ENCODE peak calls at places on chromosome 12, in four cellular contexts. X, T, V and A are unnamed samples. For H3K9me3, the result is how much of the 10 kb centered on the place peaks cover.

GRCh38 chr12:59972941-59973340 is 377.1 kb downstream of the SLC16A7 start:
- DNase-seq in X (peak), T (no peak), V (no peak), A (peak)

GRCh38 chr12:68358532-68359485 is 26.6 kb upstream of the MDM1 start:
- DNase-seq in X (peak), T (peak), V (peak), A (peak)

GRCh38 chr12:112322882-112323547 is 59.2 kb downstream of the HECTD4 start:
- DNase-seq in X (no peak), T (no peak), V (no peak), A (no peak)

GRCh38 chr12:88339254-88339949 is 197.3 kb downstream of the TMTC3 start:
- DNase-seq in X (peak), T (no peak), V (no peak), A (no peak)

GRCh38 chr12:78790148-78790547 is 74.4 kb upstream of the SYT1 start:
- DNase-seq in X (no peak), T (no peak), V (no peak), A (no peak)

GRCh38 chr12:48883305-48884171 is 17.9 kb upstream of the RND1 start:
- DNase-seq in X (peak), T (no peak), V (no peak), A (peak)

GRCh38 chr12:119940881-119941280 is 48.2 kb upstream of the BICDL1 start:
- DNase-seq in X (peak), T (no peak), V (no peak), A (peak)

GRCh38 chr12:12379831-12380730 is 23.2 kb downstream of the BORCS5 start:
- DNase-seq in X (no peak), T (no peak), V (no peak), A (no peak)

GRCh38 chr12:1540690-1541089 is 53.7 kb downstream of the FBXL14 start:
- DNase-seq in X (peak), T (no peak), V (no peak), A (no peak)

GRCh38 chr12:122851820-122852219 is 16.6 kb downstream of the HIP1R start:
- DNase-seq in X (peak), T (no peak), V (no peak), A (peak)

GRCh38 chr12:29149691-29150382 is 759 bp downstream of the FAR2 start:
- DNase-seq in X (no peak), T (no peak), V (no peak), A (no peak)

GRCh38 chr12:14874882-14875281 is 10.8 kb downstream of the MGP start:
- DNase-seq in X (peak), T (no peak), V (no peak), A (peak)

GRCh38 chr12:131714759-131715158 is 3.9 kb downstream of the SFSWAP start:
- DNase-seq in X (no peak), T (no peak), V (no peak), A (no peak)

GRCh38 chr12:52867636-52868035 is 18.8 kb upstream of the KRT78 start:
- DNase-seq in X (no peak), T (no peak), V (peak), A (peak)

GRCh38 chr12:56193025-56193578 is 3.8 kb upstream of the SMARCC2 start:
- DNase-seq in X (peak), T (peak), V (peak), A (peak)

GRCh38 chr12:93094988-93095737 is 166.1 kb upstream of the EEA1 start:
- DNase-seq in X (no peak), T (peak), V (peak), A (no peak)

GRCh38 chr12:42002563-42002962 is 142.1 kb downstream of the GXYLT1 start:
- DNase-seq in X (no peak), T (no peak), V (no peak), A (no peak)

GRCh38 chr12:19507823-19508222 is 68.5 kb downstream of the AEBP2 start:
- DNase-seq in X (peak), T (no peak), V (no peak), A (peak)

GRCh38 chr12:62653304-62653703 is 186.7 kb downstream of the MON2 start:
- DNase-seq in X (no peak), T (no peak), V (no peak), A (no peak)

GRCh38 chr12:92597997-92598396 is 104.8 kb upstream of the PLEKHG7 start:
- DNase-seq in X (peak), T (no peak), V (no peak), A (no peak)

GRCh38 chr12:12156116-12156515 is 85.4 kb downstream of the BCL2L14 start:
- DNase-seq in X (no peak), T (no peak), V (no peak), A (no peak)

GRCh38 chr12:3745152-3745551 is 7.8 kb downstream of the CRACR2A start:
- DNase-seq in X (no peak), T (no peak), V (no peak), A (no peak)

GRCh38 chr12:76329163-76329562 is 19.1 kb downstream of the BBS10 start:
- DNase-seq in X (peak), T (no peak), V (no peak), A (peak)

GRCh38 chr12:10811883-10812536 is 2.0 kb upstream of the TAS2R9 start:
- DNase-seq in X (no peak), T (no peak), V (no peak), A (no peak)

GRCh38 chr12:4824415-4824814 is 85.3 kb upstream of the KCNA1 start:
- DNase-seq in X (peak), T (no peak), V (no peak), A (peak)

GRCh38 chr12:44848771-44849085 is 27.4 kb downstream of the NELL2 start:
- DNase-seq in X (no peak), T (peak), V (no peak), A (no peak)

GRCh38 chr12:44709166-44709565 is 166.9 kb downstream of the NELL2 start:
- DNase-seq in X (no peak), T (no peak), V (no peak), A (no peak)

GRCh38 chr12:107661830-107662229 is 23.8 kb upstream of the PWP1 start:
- DNase-seq in X (no peak), T (peak), V (no peak), A (peak)

GRCh38 chr12:112836736-112837628 is 45.4 kb downstream of the RPH3A start:
- DNase-seq in X (no peak), T (no peak), V (no peak), A (peak)

GRCh38 chr12:105291531-105291930 is 39.0 kb upstream of the C12orf75 start:
- DNase-seq in X (no peak), T (no peak), V (no peak), A (no peak)

GRCh38 chr12:116434155-116435065 is 124.8 kb upstream of the MAP1LC3B2 start:
- DNase-seq in X (peak), T (no peak), V (peak), A (peak)

GRCh38 chr12:26116829-26117228 is 8.0 kb downstream of the BHLHE41 start:
- DNase-seq in X (no peak), T (no peak), V (peak), A (no peak)

GRCh38 chr12:102902093-102902492 is 15.0 kb downstream of the PAH start:
- DNase-seq in X (no peak), T (no peak), V (no peak), A (no peak)

GRCh38 chr12:120231316-120232011 is 30.6 kb upstream of the RPLP0 start:
- DNase-seq in X (peak), T (no peak), V (peak), A (peak)

GRCh38 chr12:24561882-24562760 is 386.8 kb downstream of the BCAT1 start:
- DNase-seq in X (peak), T (no peak), V (no peak), A (peak)

GRCh38 chr12:24560192-24560591 is 388.7 kb downstream of the BCAT1 start:
- DNase-seq in X (peak), T (no peak), V (no peak), A (no peak)

GRCh38 chr12:24561411-24561871 is 387.5 kb downstream of the BCAT1 start:
- DNase-seq in X (peak), T (no peak), V (no peak), A (no peak)

GRCh38 chr12:24562761-24563392 is 386.0 kb downstream of the BCAT1 start:
- DNase-seq in X (peak), T (no peak), V (peak), A (peak)

GRCh38 chr12:24560867-24561266 is 388.0 kb downstream of the BCAT1 start:
- DNase-seq in X (no peak), T (no peak), V (no peak), A (no peak)
- TF ChIP-seq FOS in X (no peak), T (no peak), V (no peak), A (no peak)

DNA sequence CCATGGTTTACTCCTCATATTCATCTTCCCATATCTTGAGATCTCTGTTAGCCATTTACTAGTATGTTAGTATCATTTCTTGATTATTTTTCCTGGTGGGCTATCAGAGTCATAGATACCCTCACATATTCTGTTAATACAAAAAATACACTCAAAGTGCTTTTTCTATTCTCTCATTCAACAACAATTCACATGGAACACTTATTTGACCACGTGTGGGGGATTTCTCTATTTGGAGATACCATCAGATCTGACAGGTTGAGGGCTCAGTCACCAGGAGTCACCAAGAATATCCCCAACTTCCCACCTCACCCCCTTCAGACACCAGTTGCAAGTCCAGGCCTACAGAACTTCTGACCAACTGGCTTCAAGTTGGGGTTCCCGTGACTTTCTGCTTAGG is 51.9 kb upstream of the A2ML1 start:
- DNase-seq in X (no peak), T (no peak), V (no peak), A (no peak)
- TF ChIP-seq CTCF in X (no peak), T (no peak), V (no peak), A (no peak)

DNA sequence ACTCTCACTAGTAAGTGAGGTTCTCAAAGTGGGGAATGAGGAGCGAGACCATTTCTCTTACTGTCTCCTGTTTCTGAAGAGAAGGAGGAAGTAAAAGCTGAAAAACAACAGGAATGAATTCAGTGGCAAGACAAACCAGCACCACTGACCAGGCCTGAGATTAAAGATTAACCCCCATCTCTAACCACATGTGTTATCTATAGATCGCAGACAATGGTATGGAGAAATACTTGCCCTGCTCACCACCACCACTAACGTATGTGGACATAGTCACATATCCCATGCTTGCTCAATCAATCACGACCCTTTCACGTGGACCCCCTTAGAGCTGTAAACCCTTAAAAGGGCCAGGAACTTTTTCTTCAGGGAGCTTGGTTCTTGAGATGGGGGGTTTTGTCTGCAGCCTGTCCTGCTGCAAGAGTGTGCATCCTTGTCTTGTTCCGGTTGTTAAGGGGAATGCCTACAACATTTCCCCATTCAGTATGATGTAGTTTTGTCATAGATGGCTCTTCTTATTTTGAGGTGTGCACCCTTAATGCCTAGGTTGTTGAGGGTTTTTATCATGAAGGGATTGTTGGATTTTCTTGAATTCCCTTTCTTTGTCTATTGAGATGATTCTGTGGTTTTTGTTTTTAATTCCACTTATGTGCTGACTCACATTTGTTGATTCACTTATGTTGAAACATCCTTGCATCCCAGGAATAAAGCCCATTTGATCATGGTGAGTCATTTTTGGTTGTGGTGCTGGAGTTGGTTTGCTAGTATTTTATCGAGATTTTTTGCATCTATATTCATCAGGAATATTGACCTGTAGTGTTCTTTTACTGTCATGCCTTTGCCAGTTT is 698.8 kb upstream of the LMO3 start:
- DNase-seq in X (no peak), T (no peak), V (no peak), A (no peak)
- H3K9me3 ChIP-seq in X (under half), T (under half), V (under half), A (under half)

GRCh38 chr12:109764776-109765492 is 51.3 kb downstream of the FAM222A start:
- DNase-seq in X (no peak), T (no peak), V (no peak), A (no peak)
- TF ChIP-seq FOS in X (no peak), T (no peak), V (no peak), A (no peak)

GRCh38 chr12:65725376-65725775 is 98.9 kb upstream of the HMGA2 start:
- DNase-seq in X (peak), T (no peak), V (no peak), A (no peak)

GRCh38 chr12:65731771-65732170 is 92.5 kb upstream of the HMGA2 start:
- DNase-seq in X (no peak), T (no peak), V (no peak), A (no peak)

GRCh38 chr12:65728348-65728912 is 95.9 kb upstream of the HMGA2 start:
- DNase-seq in X (no peak), T (no peak), V (no peak), A (peak)

GRCh38 chr12:65734226-65734625 is 90.1 kb upstream of the HMGA2 start:
- DNase-seq in X (no peak), T (no peak), V (no peak), A (no peak)

DNA sequence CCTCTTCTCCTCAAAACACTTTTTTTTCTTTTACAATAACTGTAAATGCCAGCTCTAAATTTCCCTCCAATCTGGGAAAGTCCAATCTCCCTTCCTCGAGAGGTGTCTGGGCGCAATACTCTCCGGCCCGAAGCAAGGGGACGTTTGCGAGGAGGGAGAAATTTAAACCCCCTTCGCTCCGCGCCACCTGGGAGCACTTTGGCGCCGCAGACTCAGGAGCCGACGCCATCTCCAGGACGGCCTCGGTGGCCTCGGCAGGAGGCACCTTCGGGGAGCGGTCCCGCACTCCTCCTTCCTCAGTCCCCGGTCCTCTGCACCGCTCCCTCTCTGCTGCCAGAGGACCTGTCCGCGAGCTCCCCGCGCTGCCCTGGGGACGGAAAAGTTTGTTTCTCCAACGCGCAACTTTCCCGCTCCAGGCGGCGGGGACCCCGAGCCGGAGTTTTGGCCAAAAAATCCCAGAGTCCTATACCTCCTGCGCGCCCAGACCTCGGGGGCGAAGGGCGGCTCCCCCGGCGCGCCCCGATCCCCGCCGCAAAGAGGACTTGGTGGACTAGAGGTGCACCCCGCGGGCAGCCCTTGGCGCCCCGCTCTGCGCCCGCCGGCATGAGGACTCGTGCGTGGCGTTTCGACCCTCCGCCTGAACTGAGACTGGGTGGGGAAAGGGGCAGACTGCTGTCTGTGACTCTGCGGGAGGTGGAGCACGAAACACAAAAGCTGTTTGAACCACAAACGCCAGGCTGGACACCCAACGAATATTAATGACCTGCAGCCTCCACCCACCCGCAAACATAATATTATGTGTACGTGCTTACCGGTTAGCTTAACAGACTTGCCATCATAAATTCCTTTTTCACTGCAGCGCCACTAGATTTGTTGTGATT is 95.1 kb upstream of the HMGA2 start:
- DNase-seq in X (peak), T (no peak), V (no peak), A (peak)
- TF ChIP-seq CTCF in X (no peak), T (no peak), V (no peak), A (no peak)

GRCh38 chr12:99978152-99978551 is 6.6 kb downstream of the ANKS1B start:
- DNase-seq in X (no peak), T (no peak), V (no peak), A (no peak)

GRCh38 chr12:99975321-99975720 is 9.4 kb downstream of the ANKS1B start:
- DNase-seq in X (no peak), T (no peak), V (no peak), A (no peak)

GRCh38 chr12:99977550-99977949 is 7.2 kb downstream of the ANKS1B start:
- DNase-seq in X (no peak), T (no peak), V (no peak), A (no peak)

GRCh38 chr12:99976762-99977161 is 8.0 kb downstream of the ANKS1B start:
- DNase-seq in X (no peak), T (no peak), V (no peak), A (no peak)

GRCh38 chr12:99974146-99974545 is 10.6 kb downstream of the ANKS1B start:
- DNase-seq in X (no peak), T (no peak), V (no peak), A (no peak)
- H3K9me3 ChIP-seq in X (under half), T (under half), V (under half), A (under half)

GRCh38 chr12:6551063-6551461 is 4.8 kb downstream of the IFFO1 start:
- DNase-seq in X (no peak), T (no peak), V (no peak), A (no peak)

GRCh38 chr12:6550294-6551062 is 5.4 kb downstream of the IFFO1 start:
- DNase-seq in X (no peak), T (no peak), V (no peak), A (no peak)

GRCh38 chr12:6553051-6553868 is 2.6 kb downstream of the IFFO1 start:
- DNase-seq in X (peak), T (no peak), V (no peak), A (no peak)

GRCh38 chr12:6551496-6552139 is 4.2 kb downstream of the IFFO1 start:
- DNase-seq in X (peak), T (no peak), V (no peak), A (no peak)

DNA sequence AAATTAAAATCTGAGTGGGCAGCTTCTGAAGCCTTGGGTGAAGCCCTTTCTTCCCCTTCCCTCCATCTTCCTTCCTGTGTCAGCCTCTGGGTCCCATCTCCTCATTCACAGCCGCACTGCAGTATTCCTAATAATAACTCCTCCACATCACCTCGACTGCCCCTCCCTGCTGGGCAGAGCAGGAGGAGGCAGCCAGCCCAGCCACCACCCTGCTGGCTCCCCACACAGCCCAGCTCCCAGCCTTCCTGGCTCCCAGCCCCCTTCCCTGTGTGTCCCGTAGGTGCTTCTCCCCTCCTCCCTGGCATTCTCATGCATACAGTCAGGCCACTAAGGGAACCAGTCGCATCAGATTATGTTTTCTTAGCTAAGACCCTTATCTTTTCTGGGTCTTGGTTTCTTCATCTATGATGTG is 3.7 kb downstream of the IFFO1 start:
- DNase-seq in X (no peak), T (no peak), V (no peak), A (no peak)
- TF ChIP-seq FOS in X (no peak), T (no peak), V (no peak), A (no peak)

DNA sequence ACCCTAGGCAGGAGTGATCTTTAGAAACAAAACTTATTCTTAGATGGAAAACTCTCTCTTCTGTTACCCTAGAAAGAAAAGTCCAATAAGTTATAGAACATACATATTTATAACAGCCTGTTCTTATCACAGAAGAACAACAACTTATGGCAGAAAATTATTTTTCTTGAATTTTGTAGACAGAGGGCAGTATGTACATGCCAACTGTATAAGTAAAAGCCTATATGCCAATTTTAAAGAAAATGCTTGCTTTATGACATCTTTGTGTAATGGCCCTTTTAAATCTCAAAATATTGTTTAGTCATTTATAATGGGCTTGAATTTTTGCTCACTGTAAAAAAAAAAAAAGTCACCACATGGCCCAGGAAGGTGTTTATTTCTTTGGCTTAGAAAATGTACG is 38.2 kb upstream of the GRIP1 start:
- DNase-seq in X (no peak), T (no peak), V (no peak), A (no peak)
- TF ChIP-seq CTCF in X (no peak), T (no peak), V (no peak), A (no peak)

DNA sequence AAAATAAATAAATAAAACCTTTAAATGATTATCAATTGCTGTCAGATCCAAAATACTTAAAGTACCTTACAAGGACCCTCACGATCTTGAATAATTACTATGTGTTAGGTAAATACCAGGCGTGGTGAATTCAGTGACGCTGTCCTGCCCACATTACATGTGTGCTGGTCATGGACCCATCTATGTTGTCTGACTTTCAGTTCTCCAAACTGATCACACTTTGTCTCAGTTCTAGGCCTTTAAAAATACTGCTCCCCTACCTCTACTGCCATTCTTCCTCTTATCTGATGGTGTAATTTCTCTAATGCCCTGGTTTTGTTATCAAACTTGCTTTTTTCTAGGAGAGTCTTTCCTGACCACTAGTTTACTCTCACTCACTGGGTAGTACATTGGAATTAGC is 520.7 kb downstream of the TRHDE start:
- DNase-seq in X (no peak), T (no peak), V (no peak), A (no peak)
- H3K9me3 ChIP-seq in X (under half), T (under half), V (under half), A (under half)